ENCODE peak calls at places on chromosome 4, in five cellular contexts. G is globus pallidus, F is ELR, Y is brain microvascular endothelial cell, J is AG08396. U is an unnamed sample.

GRCh38 chr4:148205481-148205880 is 236.7 kb downstream of the NR3C2 start:
- DNase-seq in G (no peak), F (no peak), Y (no peak), J (no peak), U (no peak)

GRCh38 chr4:2797545-2798305 is 4.8 kb downstream of the SH3BP2 start:
- DNase-seq in G (no peak), F (no peak), Y (no peak), J (no peak), U (no peak)

GRCh38 chr4:90002406-90003040 is 107.9 kb downstream of the MMRN1 start:
- DNase-seq in G (no peak), F (no peak), Y (no peak), J (no peak), U (no peak)

GRCh38 chr4:592825-593520 is 16.9 kb upstream of the TMEM271 start:
- DNase-seq in G (no peak), F (no peak), Y (no peak), J (no peak), U (no peak)

GRCh38 chr4:68466751-68467150 is 19.5 kb downstream of the TMPRSS11E start:
- DNase-seq in G (no peak), F (peak; percentile 71), Y (no peak), J (no peak), U (no peak)

GRCh38 chr4:150139297-150139696 is 61.1 kb downstream of the DCLK2 start:
- DNase-seq in G (no peak), F (no peak), Y (no peak), J (no peak), U (no peak)

GRCh38 chr4:26459756-26460530 is 30.3 kb downstream of the CCKAR start:
- DNase-seq in G (no peak), F (peak; percentile 33), Y (no peak), J (peak; percentile 35), U (no peak)

GRCh38 chr4:54487491-54487890 is 170.3 kb upstream of the KIT start:
- DNase-seq in G (no peak), F (no peak), Y (peak; percentile 35), J (no peak), U (no peak)

GRCh38 chr4:14155803-14156202 is 528.3 kb upstream of the BOD1L1 start:
- DNase-seq in G (no peak), F (no peak), Y (no peak), J (no peak), U (peak; percentile 44)

GRCh38 chr4:140720387-140721087 is 35.6 kb downstream of the TBC1D9 start:
- DNase-seq in G (no peak), F (no peak), Y (no peak), J (no peak), U (no peak)

GRCh38 chr4:11878241-11878640 is 449.5 kb upstream of the HS3ST1 start:
- DNase-seq in G (no peak), F (no peak), Y (no peak), J (no peak), U (no peak)

GRCh38 chr4:78591404-78591803 is 39.8 kb downstream of the ANXA3 start:
- DNase-seq in G (no peak), F (no peak), Y (no peak), J (no peak), U (no peak)

GRCh38 chr4:157075811-157076577 is at the start of gene GLRB:
- DNase-seq in G (peak; percentile 26), F (peak; percentile 52), Y (no peak), J (peak; percentile 83), U (peak; percentile 30)

GRCh38 chr4:114005569-114006442 is 26.4 kb upstream of the ARSJ start:
- DNase-seq in G (no peak), F (peak; percentile 69), Y (peak; percentile 11), J (peak; percentile 14), U (no peak)

GRCh38 chr4:1759170-1759817 is 33.8 kb upstream of the FGFR3 start:
- DNase-seq in G (no peak), F (no peak), Y (no peak), J (no peak), U (no peak)

GRCh38 chr4:992297-993110 is 700 bp downstream of the SLC26A1 start:
- DNase-seq in G (no peak), F (no peak), Y (no peak), J (no peak), U (no peak)

GRCh38 chr4:184755278-184755677 is 21.4 kb upstream of the CENPU start:
- DNase-seq in G (no peak), F (peak; percentile 78), Y (peak; percentile 40), J (no peak), U (no peak)

GRCh38 chr4:7800996-7801395 is 138.7 kb downstream of the AFAP1 start:
- DNase-seq in G (no peak), F (no peak), Y (no peak), J (no peak), U (no peak)

GRCh38 chr4:177573487-177573886 is 131.2 kb upstream of the AGA start:
- DNase-seq in G (no peak), F (peak; percentile 91), Y (peak; percentile 39), J (peak; percentile 21), U (no peak)

GRCh38 chr4:110275871-110276270 is 77.5 kb upstream of the ELOVL6 start:
- DNase-seq in G (no peak), F (peak; percentile 25), Y (no peak), J (no peak), U (peak; percentile 20)

GRCh38 chr4:147355849-147356248 is 125.0 kb upstream of the EDNRA start:
- DNase-seq in G (no peak), F (peak; percentile 93), Y (peak; percentile 94), J (peak; percentile 44), U (peak; percentile 56)

GRCh38 chr4:71189471-71189870 is 149.3 kb upstream of the SLC4A4 start:
- DNase-seq in G (no peak), F (peak; percentile 87), Y (peak; percentile 74), J (peak; percentile 24), U (no peak)

GRCh38 chr4:174352405-174352804 is 68.7 kb downstream of the CEP44 start:
- DNase-seq in G (no peak), F (no peak), Y (no peak), J (no peak), U (no peak)

GRCh38 chr4:125704726-125705125 is 390.0 kb downstream of the FAT4 start:
- DNase-seq in G (no peak), F (peak; percentile 63), Y (no peak), J (no peak), U (no peak)

GRCh38 chr4:78799551-78800495 is 23.7 kb downstream of the BMP2K start:
- DNase-seq in G (no peak), F (no peak), Y (no peak), J (no peak), U (no peak)

GRCh38 chr4:100190643-100191600 is 654 bp upstream of the DDIT4L start:
- DNase-seq in G (no peak), F (peak; percentile 37), Y (no peak), J (peak; percentile 47), U (peak; percentile 53)

GRCh38 chr4:5995901-5996623 is 22.2 kb downstream of the C4orf50 start:
- DNase-seq in G (no peak), F (no peak), Y (no peak), J (no peak), U (no peak)

GRCh38 chr4:6388713-6389112 is 83.7 kb downstream of the PPP2R2C start:
- DNase-seq in G (no peak), F (no peak), Y (no peak), J (no peak), U (no peak)

GRCh38 chr4:3010998-3011397 is 47.6 kb downstream of the GRK4 start:
- DNase-seq in G (no peak), F (peak; percentile 55), Y (no peak), J (peak; percentile 62), U (peak; percentile 47)

GRCh38 chr4:17232575-17233253 is 279.2 kb downstream of the QDPR start:
- DNase-seq in G (peak; percentile 61), F (no peak), Y (peak; percentile 77), J (peak; percentile 73), U (peak; percentile 92)

GRCh38 chr4:53804719-53805118 is 213.4 kb upstream of the LNX1 start:
- DNase-seq in G (peak; percentile 12), F (peak; percentile 22), Y (no peak), J (no peak), U (no peak)

GRCh38 chr4:185634066-185634652 is 98.9 kb upstream of the PDLIM3 start:
- DNase-seq in G (no peak), F (peak; percentile 3), Y (no peak), J (no peak), U (no peak)